ENCODE peak calls at places on chromosomes 6 and 20, in five cellular contexts. One of them, this sample, is unnamed.

GRCh38 chr6:1604347-1604990 is 5.2 kb upstream of the FOXC1 start:
- DNase-seq in KBM-7: peak; percentile 76
- DNase-seq in activated naive CD8-positive, alpha-beta T cell treated with anti-CD3 and anti-CD28 coated beads for 36 hours: peak; percentile 78
- DNase-seq in Daoy: peak; percentile 83
- DNase-seq in mesothelial cell of epicardium: peak; percentile 74
- DNase-seq in this sample: peak; percentile 54

GRCh38 chr6:11971154-11971553 is 41.0 kb upstream of the HIVEP1 start:
- DNase-seq in activated naive CD8-positive, alpha-beta T cell treated with anti-CD3 and anti-CD28 coated beads for 36 hours: no peak
- DNase-seq in Daoy: peak; percentile 67
- DNase-seq in KBM-7: no peak
- DNase-seq in mesothelial cell of epicardium: no peak
- DNase-seq in this sample: no peak

GRCh38 chr20:5696011-5696559 is 54.1 kb upstream of the SHLD1 start:
- DNase-seq in mesothelial cell of epicardium: no peak
- DNase-seq in activated naive CD8-positive, alpha-beta T cell treated with anti-CD3 and anti-CD28 coated beads for 36 hours: no peak
- DNase-seq in Daoy: peak; percentile 5
- DNase-seq in KBM-7: no peak
- DNase-seq in this sample: no peak

GRCh38 chr6:30570760-30571084 is 520 bp upstream of the ABCF1 start:
- DNase-seq in activated naive CD8-positive, alpha-beta T cell treated with anti-CD3 and anti-CD28 coated beads for 36 hours: no peak
- DNase-seq in KBM-7: no peak
- DNase-seq in mesothelial cell of epicardium: no peak
- DNase-seq in Daoy: no peak
- DNase-seq in this sample: no peak

GRCh38 chr6:55239099-55239498 is 64.8 kb downstream of the HCRTR2 start:
- DNase-seq in KBM-7: no peak
- DNase-seq in mesothelial cell of epicardium: no peak
- DNase-seq in activated naive CD8-positive, alpha-beta T cell treated with anti-CD3 and anti-CD28 coated beads for 36 hours: no peak
- DNase-seq in Daoy: peak; percentile 7
- DNase-seq in this sample: no peak

GRCh38 chr6:40341726-40342125 is 245.4 kb downstream of the LRFN2 start:
- DNase-seq in Daoy: no peak
- DNase-seq in activated naive CD8-positive, alpha-beta T cell treated with anti-CD3 and anti-CD28 coated beads for 36 hours: no peak
- DNase-seq in KBM-7: no peak
- DNase-seq in mesothelial cell of epicardium: no peak
- DNase-seq in this sample: no peak

GRCh38 chr20:19231359-19232035 is 19.1 kb downstream of the SLC24A3 start:
- DNase-seq in activated naive CD8-positive, alpha-beta T cell treated with anti-CD3 and anti-CD28 coated beads for 36 hours: no peak
- DNase-seq in mesothelial cell of epicardium: no peak
- DNase-seq in KBM-7: no peak
- DNase-seq in Daoy: no peak
- DNase-seq in this sample: no peak

GRCh38 chr20:13791562-13792459 is 7.0 kb downstream of the NDUFAF5 start:
- DNase-seq in mesothelial cell of epicardium: no peak
- DNase-seq in KBM-7: no peak
- DNase-seq in Daoy: no peak
- DNase-seq in activated naive CD8-positive, alpha-beta T cell treated with anti-CD3 and anti-CD28 coated beads for 36 hours: no peak
- DNase-seq in this sample: no peak

GRCh38 chr20:2754426-2754825 is 46.0 kb downstream of the CPXM1 start:
- DNase-seq in KBM-7: no peak
- DNase-seq in Daoy: no peak
- DNase-seq in mesothelial cell of epicardium: no peak
- DNase-seq in activated naive CD8-positive, alpha-beta T cell treated with anti-CD3 and anti-CD28 coated beads for 36 hours: no peak
- DNase-seq in this sample: no peak

GRCh38 chr6:164842085-164842484 is 467.3 kb downstream of the C6orf118 start:
- DNase-seq in activated naive CD8-positive, alpha-beta T cell treated with anti-CD3 and anti-CD28 coated beads for 36 hours: no peak
- DNase-seq in Daoy: no peak
- DNase-seq in mesothelial cell of epicardium: no peak
- DNase-seq in KBM-7: no peak
- DNase-seq in this sample: no peak

GRCh38 chr6:113570176-113570575 is 287.0 kb upstream of the MARCKS start:
- DNase-seq in mesothelial cell of epicardium: no peak
- DNase-seq in KBM-7: no peak
- DNase-seq in activated naive CD8-positive, alpha-beta T cell treated with anti-CD3 and anti-CD28 coated beads for 36 hours: no peak
- DNase-seq in Daoy: no peak
- DNase-seq in this sample: no peak

GRCh38 chr6:34414999-34415858 is 10.6 kb downstream of the RPS10 start:
- DNase-seq in activated naive CD8-positive, alpha-beta T cell treated with anti-CD3 and anti-CD28 coated beads for 36 hours: no peak
- DNase-seq in mesothelial cell of epicardium: no peak
- DNase-seq in Daoy: peak; percentile 55
- DNase-seq in KBM-7: peak; percentile 86
- DNase-seq in this sample: peak; percentile 62